ENCODE peak calls at places on chromosomes 13 and 19, in four cellular contexts. M is H1, V is HepG2, P is GM12878. Y is an unnamed sample.

GRCh38 chr13:71759506-71760225 is 107.3 kb downstream of the DACH1 start:
- DNase-seq in M (no peak), V (peak; percentile 10), P (no peak), Y (no peak)

GRCh38 chr19:3467437-3468198 is 12.7 kb downstream of the SMIM24 start:
- DNase-seq in M (no peak), V (no peak), P (no peak), Y (no peak)

GRCh38 chr13:109819851-109820250 is 33.5 kb upstream of the IRS2 start:
- DNase-seq in M (no peak), V (no peak), P (no peak), Y (no peak)

GRCh38 chr13:35600137-35600536 is 123.6 kb upstream of the MAB21L1 start:
- DNase-seq in M (no peak), V (peak; percentile 15), P (no peak), Y (no peak)

GRCh38 chr19:42596391-42597071 is 1.8 kb upstream of the CEACAM8 start:
- DNase-seq in M (peak; percentile 82), V (no peak), P (no peak), Y (peak; percentile 70)

GRCh38 chr13:40269086-40269485 is 397.4 kb downstream of the FOXO1 start:
- DNase-seq in M (no peak), V (no peak), P (no peak), Y (no peak)

GRCh38 chr19:37779139-37780035 is at the start of gene ZNF573:
- DNase-seq in M (peak; percentile 86), V (peak; percentile 88), P (peak; percentile 72), Y (peak; percentile 85)

GRCh38 chr13:30009411-30009810 is 159.0 kb upstream of the UBL3 start:
- DNase-seq in M (no peak), V (no peak), P (no peak), Y (no peak)

GRCh38 chr19:7516281-7516862 is 469 bp downstream of the ZNF358 start:
- DNase-seq in M (peak; percentile 51), V (no peak), P (no peak), Y (no peak)

GRCh38 chr13:23673867-23674605 is 103.8 kb downstream of the TNFRSF19 start:
- DNase-seq in M (no peak), V (no peak), P (no peak), Y (no peak)

GRCh38 chr13:76813874-76814273 is 72.3 kb downstream of the KCTD12 start:
- DNase-seq in M (no peak), V (peak; percentile 15), P (no peak), Y (no peak)

GRCh38 chr19:38213911-38214625 is 10.0 kb downstream of the DPF1 start:
- DNase-seq in M (no peak), V (no peak), P (peak; percentile 33), Y (no peak)

GRCh38 chr13:30441304-30441703 is 19.0 kb downstream of the UBE2L5 start:
- DNase-seq in M (no peak), V (no peak), P (no peak), Y (no peak)

GRCh38 chr13:39875583-39875982 is 220.1 kb downstream of the COG6 start:
- DNase-seq in M (no peak), V (no peak), P (no peak), Y (no peak)

GRCh38 chr13:101211261-101211660 is 205.0 kb downstream of the NALCN start:
- DNase-seq in M (no peak), V (no peak), P (no peak), Y (no peak)

GRCh38 chr19:2259331-2259730 is 3.1 kb upstream of the JSRP1 start:
- DNase-seq in M (no peak), V (no peak), P (no peak), Y (no peak)

GRCh38 chr19:39190768-39191167 is 6.0 kb upstream of the NCCRP1 start:
- DNase-seq in M (no peak), V (no peak), P (no peak), Y (no peak)

GRCh38 chr13:67045357-67045756 is 184.8 kb downstream of the PCDH9 start:
- DNase-seq in M (no peak), V (no peak), P (no peak), Y (no peak)

GRCh38 chr19:51450730-51451307 is 7.4 kb downstream of the SIGLEC8 start:
- DNase-seq in M (no peak), V (no peak), P (no peak), Y (no peak)

DNA sequence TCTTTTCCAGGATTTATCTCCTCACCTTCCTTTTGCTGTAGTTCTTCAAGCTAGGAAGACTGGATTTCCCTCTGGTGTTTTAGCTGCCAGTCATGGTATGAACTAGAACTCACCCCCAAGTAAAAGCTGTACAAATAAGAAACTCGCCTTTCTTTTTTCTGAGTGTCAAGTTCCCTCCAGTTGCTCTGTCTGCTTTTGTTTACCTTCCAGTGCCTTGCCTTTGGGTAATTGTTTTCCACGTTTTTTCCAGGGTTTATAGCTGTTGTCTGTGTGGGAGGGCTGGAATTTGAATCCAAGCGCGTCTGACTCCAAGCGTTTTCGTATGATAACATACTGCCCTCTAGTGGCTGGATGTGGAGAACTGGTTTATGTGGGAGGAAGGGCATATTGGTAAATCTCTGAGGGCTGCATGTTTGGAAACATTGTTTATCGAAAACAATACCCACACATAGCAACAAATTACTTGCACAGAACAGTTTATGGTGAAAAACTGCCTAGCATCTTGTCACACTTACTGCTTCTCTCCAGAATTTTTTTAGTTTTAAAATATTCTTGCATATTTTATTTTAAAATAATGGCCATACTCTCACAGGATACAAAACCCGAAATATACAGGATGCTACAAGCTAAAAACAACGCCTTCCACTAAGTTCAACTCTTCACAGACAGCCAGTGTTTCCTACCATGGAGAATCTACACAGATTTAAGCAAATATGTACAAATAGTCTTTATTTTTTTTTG is 19.2 kb downstream of the RCN3 start:
- DNase-seq in M (peak; percentile 74), V (peak; percentile 85), P (peak; percentile 42), Y (peak; percentile 83)
- TF ChIP-seq TCF12 in M (no peak), V (no peak), P (no peak), Y (no peak)

GRCh38 chr13:32504876-32505275 is 33.7 kb downstream of the N4BP2L2 start:
- DNase-seq in M (no peak), V (no peak), P (no peak), Y (no peak)
- TF ChIP-seq TCF12 in M (no peak), V (no peak), P (no peak), Y (no peak)

GRCh38 chr13:21550918-21551317 is 53.1 kb downstream of the MICU2 start:
- DNase-seq in M (no peak), V (peak; percentile 6), P (no peak), Y (no peak)

GRCh38 chr13:21544515-21544914 is 59.5 kb downstream of the MICU2 start:
- DNase-seq in M (no peak), V (no peak), P (no peak), Y (no peak)

GRCh38 chr13:21546372-21546771 is 57.6 kb downstream of the MICU2 start:
- DNase-seq in M (no peak), V (no peak), P (no peak), Y (no peak)

GRCh38 chr13:21548577-21548976 is 55.4 kb downstream of the MICU2 start:
- DNase-seq in M (no peak), V (no peak), P (no peak), Y (no peak)

DNA sequence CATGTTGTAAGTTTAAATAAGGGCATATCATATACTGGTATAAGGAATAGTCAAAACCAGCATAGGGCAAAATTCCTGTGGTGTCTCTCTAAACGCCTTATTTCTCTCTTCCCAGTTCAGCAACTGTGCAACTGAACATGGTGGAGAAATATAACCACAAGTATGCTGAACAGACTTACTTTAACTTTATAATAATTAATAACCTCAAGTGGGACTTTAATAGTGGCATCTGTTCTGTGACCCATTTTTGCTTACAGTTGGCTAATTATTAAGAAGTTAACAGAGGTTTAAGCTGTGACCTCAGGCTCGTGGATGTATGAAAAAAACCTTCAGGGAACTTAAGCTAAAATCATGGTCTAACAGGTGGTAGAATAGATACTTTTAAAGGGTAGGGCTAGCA is 54.3 kb downstream of the MICU2 start:
- DNase-seq in M (no peak), V (no peak), P (no peak), Y (no peak)
- TF ChIP-seq TCF12 in M (no peak), V (no peak), P (no peak), Y (no peak)

GRCh38 chr13:27708325-27708724 is 84.0 kb upstream of the GSX1 start:
- DNase-seq in M (no peak), V (no peak), P (no peak), Y (no peak)
- TF ChIP-seq TCF12 in M (no peak), V (no peak), P (no peak), Y (no peak)

GRCh38 chr19:11534538-11534937 is 4.1 kb upstream of the CNN1 start:
- DNase-seq in M (no peak), V (no peak), P (no peak), Y (no peak)

GRCh38 chr19:11528551-11529341 is at the start of gene ECSIT:
- DNase-seq in M (peak; percentile 94), V (peak; percentile 98), P (peak; percentile 90), Y (peak; percentile 94)

GRCh38 chr19:11535792-11536595 is 2.7 kb upstream of the CNN1 start:
- DNase-seq in M (peak; percentile 98), V (peak; percentile 68), P (no peak), Y (peak; percentile 99)

DNA sequence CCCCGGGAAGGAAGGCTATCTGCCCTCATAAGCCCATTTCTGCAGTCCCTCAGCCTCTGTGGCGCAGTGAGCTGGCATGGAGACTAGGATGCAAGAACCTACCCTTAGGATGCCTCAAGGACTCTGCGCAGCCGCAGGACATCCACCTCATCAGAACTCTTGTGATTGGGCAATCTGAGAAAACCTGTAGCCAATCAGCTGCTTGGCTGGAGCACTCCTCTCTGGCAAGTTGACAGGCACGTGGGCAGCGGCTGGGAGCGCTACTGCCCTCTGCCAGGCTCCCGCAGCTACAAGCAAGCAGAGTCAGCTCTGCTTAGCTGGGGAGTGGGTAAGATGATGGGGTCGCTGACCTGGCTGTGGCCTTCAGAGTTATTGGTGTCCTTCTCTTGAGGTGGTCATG is 1.5 kb upstream of the ECSIT start:
- DNase-seq in M (peak; percentile 83), V (peak; percentile 95), P (no peak), Y (peak; percentile 89)
- TF ChIP-seq TCF12 in M (no peak), V (no peak), P (no peak), Y (no peak)

DNA sequence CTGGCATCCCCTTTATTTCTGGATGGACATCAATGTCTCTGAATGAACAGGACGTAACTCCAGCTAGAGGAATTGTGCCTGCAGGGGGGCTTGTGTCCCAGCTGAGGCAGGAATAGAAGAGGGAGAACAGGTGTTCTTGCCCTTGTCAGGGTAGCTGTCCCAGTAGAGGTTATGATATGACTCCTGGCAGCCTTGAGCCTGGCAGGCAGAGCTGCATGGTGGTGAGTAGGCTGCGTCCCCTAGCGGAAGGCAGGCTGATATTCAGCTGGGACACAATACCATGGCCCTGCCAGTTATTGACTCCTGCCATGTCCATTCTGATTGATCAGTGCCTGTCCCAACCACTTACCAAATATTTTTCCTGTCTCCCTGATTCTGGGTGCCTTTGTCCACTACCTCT is 197.2 kb downstream of the RAP2A start:
- DNase-seq in M (peak; percentile 59), V (no peak), P (no peak), Y (no peak)
- TF ChIP-seq TCF12 in M (no peak), V (no peak), P (no peak), Y (no peak)

Y was measured in SK-N-SH.